ENCODE peak calls at places on chromosome 21, in five cellular contexts. E is prostate gland, I is suprapubic skin, V is breast epithelium, C is K562. P is an unnamed sample.

GRCh38 chr21:31180256-31181088 is 142.2 kb upstream of the KRTAP19-8 start:
- DNase-seq in V (no peak), E (no peak), I (no peak), C (peak), P (no peak)

GRCh38 chr21:36860736-36861594 is 105.5 kb downstream of the HLCS start:
- DNase-seq in E (no peak), I (no peak), V (no peak), C (peak), P (no peak)

GRCh38 chr21:17270234-17270633 is 242.6 kb upstream of the CXADR start:
- DNase-seq in C (peak), V (peak), E (peak), I (no peak), P (no peak)

GRCh38 chr21:31132574-31133242 is 94.4 kb upstream of the KRTAP19-8 start:
- DNase-seq in E (no peak), V (no peak), I (no peak), C (no peak), P (no peak)

GRCh38 chr21:39726133-39726532 is 18.9 kb upstream of the IGSF5 start:
- DNase-seq in I (peak), V (no peak), E (no peak), C (no peak), P (no peak)

GRCh38 chr21:36630485-36631206 is 68.3 kb upstream of the SIM2 start:
- DNase-seq in I (no peak), E (peak), C (peak), V (no peak), P (no peak)

GRCh38 chr21:34865922-34866271 is 183.2 kb downstream of the RUNX1 start:
- DNase-seq in V (no peak), E (no peak), I (no peak), C (no peak), P (no peak)

GRCh38 chr21:14520535-14520934 is 25.6 kb downstream of the SAMSN1 start:
- DNase-seq in V (no peak), C (no peak), E (no peak), I (no peak), P (no peak)

GRCh38 chr21:35352787-35353186 is 303.7 kb upstream of the RUNX1 start:
- DNase-seq in C (no peak), I (no peak), E (no peak), V (no peak), P (peak)

GRCh38 chr21:15222711-15223110 is 157.9 kb upstream of the NRIP1 start:
- DNase-seq in I (no peak), E (no peak), V (no peak), C (no peak), P (no peak)

DNA sequence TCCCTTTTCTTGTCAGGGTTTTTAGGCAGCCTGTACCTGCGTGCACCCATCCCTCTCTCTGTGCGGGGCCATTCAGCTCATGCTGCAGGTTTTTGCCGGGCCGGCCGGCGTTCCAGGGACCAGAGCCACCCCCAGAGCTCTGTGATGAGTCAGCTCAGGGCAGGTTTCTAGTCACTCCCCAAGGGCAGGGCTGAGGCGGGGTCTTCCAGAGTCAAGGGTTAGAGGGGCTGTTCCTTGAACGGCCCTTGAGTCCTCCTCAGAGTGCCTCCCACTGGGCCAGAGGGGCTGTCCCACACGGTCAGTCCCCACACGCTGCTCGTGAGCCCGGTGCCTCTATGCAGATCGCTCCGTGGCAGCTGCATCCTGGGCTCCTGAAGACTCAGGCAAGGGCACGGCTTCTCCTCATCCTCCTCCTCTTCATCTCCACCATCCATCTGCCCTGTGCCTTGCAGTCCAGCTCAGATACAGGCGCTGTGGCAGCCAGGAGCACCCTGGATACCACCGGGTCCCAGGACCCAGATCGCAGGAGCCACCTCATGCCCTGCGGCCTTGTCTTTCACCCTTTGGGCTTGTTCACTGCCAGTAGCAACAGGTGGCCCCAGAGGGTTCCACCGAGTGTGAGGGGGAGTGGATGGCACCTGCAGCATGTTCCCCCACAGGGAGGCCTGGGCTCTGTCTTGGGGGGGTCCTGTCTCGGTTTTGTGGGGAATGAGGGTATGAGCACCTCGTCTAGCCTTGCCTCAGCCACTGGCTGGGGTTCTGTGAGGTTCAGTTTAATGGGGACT is 17.4 kb downstream of the SLX9 start:
- DNase-seq in E (no peak), I (no peak), V (no peak), C (no peak), P (no peak)
- H3K27ac ChIP-seq in E (no peak), I (no peak), V (peak), C (no peak), P (peak)

GRCh38 chr21:42009018-42009830 is 936 bp downstream of the ZBTB21 start:
- DNase-seq in I (no peak), E (peak), C (peak), V (peak), P (peak)
- TF ChIP-seq POLR2AphosphoS5 in I (no peak), E (no peak), C (no peak), V (no peak), P (no peak)

DNA sequence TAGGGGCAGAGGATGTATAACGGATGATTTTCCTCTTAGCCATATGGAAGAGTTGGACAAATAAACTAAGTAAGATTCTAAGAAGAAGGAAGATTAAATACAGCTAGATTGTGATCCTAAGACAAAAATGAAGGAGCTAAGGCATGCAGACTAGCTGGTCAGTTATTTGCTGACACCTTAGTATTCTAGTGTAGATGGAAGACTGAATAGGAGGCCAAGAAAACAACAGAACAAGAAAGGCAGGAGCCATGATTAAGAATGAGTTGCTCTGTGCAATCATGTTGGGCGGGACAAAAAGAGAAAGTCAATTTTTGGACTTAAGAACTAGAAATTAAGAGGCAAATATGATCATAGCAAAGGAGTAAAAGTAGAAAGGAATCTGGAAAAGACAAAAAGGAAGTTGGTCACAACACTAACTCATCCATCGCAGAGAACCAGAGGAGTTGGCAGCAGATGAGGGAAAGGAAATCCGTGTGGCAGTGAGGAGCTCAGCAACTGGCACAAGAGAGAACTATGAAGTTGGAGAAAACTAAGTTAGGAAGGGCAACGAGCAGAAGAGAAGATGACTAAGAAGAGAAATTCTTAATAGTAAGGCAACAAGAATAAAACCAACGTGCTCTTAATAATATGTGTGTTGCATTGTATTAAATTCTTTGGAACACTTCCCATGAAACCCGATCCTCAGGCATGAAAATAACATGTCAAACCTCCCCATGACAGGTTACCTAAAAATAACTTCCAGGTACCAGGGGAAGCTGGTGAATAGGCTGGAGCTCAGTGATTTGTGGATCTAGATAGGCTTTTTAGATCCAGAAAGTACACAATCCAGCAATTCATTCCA is 234.4 kb downstream of the LTN1 start:
- DNase-seq in E (no peak), C (no peak), I (no peak), V (no peak), P (no peak)
- H3K27ac ChIP-seq in E (no peak), C (no peak), I (no peak), V (no peak), P (no peak)

GRCh38 chr21:16264314-16264713 is 534.5 kb downstream of the USP25 start:
- DNase-seq in I (no peak), V (no peak), E (no peak), C (no peak), P (no peak)
- TF ChIP-seq POLR2AphosphoS5 in I (no peak), V (no peak), E (no peak), C (no peak), P (no peak)